ENCODE peak calls at places on chromosomes 6 and 20, in ten cellular contexts. One of them, this sample, is unnamed.

GRCh38 chr6:9621276-9621675 is 793.6 kb downstream of the TFAP2A start:
- DNase-seq in activated naive CD4-positive, alpha-beta T cell treated with anti-CD3 and anti-CD28 coated beads, Interleukin-2, amount 10 ng/mL, durations not matched to agents 7 days and 5 days: no peak
- DNase-seq in activated T-helper 1 cell treated with anti-CD3 and anti-CD28 coated beads, Interleukin-2, amount 50 U/mL, for 16 hours: no peak
- DNase-seq in suprapubic skin: no peak
- DNase-seq in mucosa of gallbladder: no peak
- DNase-seq in HFF-Myc: no peak
- DNase-seq in fibroblast of the aortic adventitia: peak
- DNase-seq in pulmonary artery endothelial cell: no peak
- DNase-seq in esophagus squamous epithelium: no peak
- DNase-seq in SJSA1: no peak
- DNase-seq in this sample: no peak

GRCh38 chr6:90493332-90493731 is 93.5 kb downstream of the MAP3K7 start:
- DNase-seq in activated naive CD4-positive, alpha-beta T cell treated with anti-CD3 and anti-CD28 coated beads, Interleukin-2, amount 10 ng/mL, durations not matched to agents 7 days and 5 days: no peak
- DNase-seq in activated T-helper 1 cell treated with anti-CD3 and anti-CD28 coated beads, Interleukin-2, amount 50 U/mL, for 16 hours: no peak
- DNase-seq in suprapubic skin: no peak
- DNase-seq in mucosa of gallbladder: no peak
- DNase-seq in HFF-Myc: no peak
- DNase-seq in fibroblast of the aortic adventitia: peak
- DNase-seq in pulmonary artery endothelial cell: peak
- DNase-seq in esophagus squamous epithelium: no peak
- DNase-seq in SJSA1: no peak
- DNase-seq in this sample: no peak

GRCh38 chr20:2421247-2421646 is 40.5 kb downstream of the TGM6 start:
- DNase-seq in activated naive CD4-positive, alpha-beta T cell treated with anti-CD3 and anti-CD28 coated beads, Interleukin-2, amount 10 ng/mL, durations not matched to agents 7 days and 5 days: no peak
- DNase-seq in activated T-helper 1 cell treated with anti-CD3 and anti-CD28 coated beads, Interleukin-2, amount 50 U/mL, for 16 hours: no peak
- DNase-seq in suprapubic skin: no peak
- DNase-seq in mucosa of gallbladder: no peak
- DNase-seq in HFF-Myc: no peak
- DNase-seq in fibroblast of the aortic adventitia: peak
- DNase-seq in pulmonary artery endothelial cell: no peak
- DNase-seq in esophagus squamous epithelium: no peak
- DNase-seq in SJSA1: no peak
- DNase-seq in this sample: no peak

GRCh38 chr20:63968136-63968927 is 1.4 kb downstream of the ZNF512B start:
- DNase-seq in activated naive CD4-positive, alpha-beta T cell treated with anti-CD3 and anti-CD28 coated beads, Interleukin-2, amount 10 ng/mL, durations not matched to agents 7 days and 5 days: peak
- DNase-seq in activated T-helper 1 cell treated with anti-CD3 and anti-CD28 coated beads, Interleukin-2, amount 50 U/mL, for 16 hours: no peak
- DNase-seq in suprapubic skin: no peak
- DNase-seq in mucosa of gallbladder: no peak
- DNase-seq in HFF-Myc: no peak
- DNase-seq in fibroblast of the aortic adventitia: no peak
- DNase-seq in pulmonary artery endothelial cell: no peak
- DNase-seq in esophagus squamous epithelium: no peak
- DNase-seq in SJSA1: no peak
- DNase-seq in this sample: no peak

GRCh38 chr6:11072080-11072479 is 21.6 kb upstream of the SMIM13 start:
- DNase-seq in activated naive CD4-positive, alpha-beta T cell treated with anti-CD3 and anti-CD28 coated beads, Interleukin-2, amount 10 ng/mL, durations not matched to agents 7 days and 5 days: no peak
- DNase-seq in activated T-helper 1 cell treated with anti-CD3 and anti-CD28 coated beads, Interleukin-2, amount 50 U/mL, for 16 hours: no peak
- DNase-seq in suprapubic skin: no peak
- DNase-seq in mucosa of gallbladder: no peak
- DNase-seq in HFF-Myc: no peak
- DNase-seq in fibroblast of the aortic adventitia: no peak
- DNase-seq in pulmonary artery endothelial cell: no peak
- DNase-seq in esophagus squamous epithelium: no peak
- DNase-seq in SJSA1: no peak
- DNase-seq in this sample: no peak

GRCh38 chr6:47126647-47127339 is 84.7 kb upstream of the ADGRF1 start:
- DNase-seq in activated naive CD4-positive, alpha-beta T cell treated with anti-CD3 and anti-CD28 coated beads, Interleukin-2, amount 10 ng/mL, durations not matched to agents 7 days and 5 days: no peak
- DNase-seq in activated T-helper 1 cell treated with anti-CD3 and anti-CD28 coated beads, Interleukin-2, amount 50 U/mL, for 16 hours: no peak
- DNase-seq in suprapubic skin: no peak
- DNase-seq in mucosa of gallbladder: peak
- DNase-seq in HFF-Myc: no peak
- DNase-seq in fibroblast of the aortic adventitia: peak
- DNase-seq in pulmonary artery endothelial cell: no peak
- DNase-seq in esophagus squamous epithelium: no peak
- DNase-seq in SJSA1: no peak
- DNase-seq in this sample: peak

GRCh38 chr20:63737940-63738686 is 1.5 kb upstream of the SLC2A4RG start:
- DNase-seq in activated naive CD4-positive, alpha-beta T cell treated with anti-CD3 and anti-CD28 coated beads, Interleukin-2, amount 10 ng/mL, durations not matched to agents 7 days and 5 days: peak
- DNase-seq in activated T-helper 1 cell treated with anti-CD3 and anti-CD28 coated beads, Interleukin-2, amount 50 U/mL, for 16 hours: no peak
- DNase-seq in suprapubic skin: peak
- DNase-seq in mucosa of gallbladder: no peak
- DNase-seq in HFF-Myc: no peak
- DNase-seq in fibroblast of the aortic adventitia: no peak
- DNase-seq in pulmonary artery endothelial cell: no peak
- DNase-seq in esophagus squamous epithelium: no peak
- DNase-seq in SJSA1: no peak
- DNase-seq in this sample: no peak

GRCh38 chr6:45488884-45489283 is 111.2 kb upstream of the SUPT3H start:
- DNase-seq in activated naive CD4-positive, alpha-beta T cell treated with anti-CD3 and anti-CD28 coated beads, Interleukin-2, amount 10 ng/mL, durations not matched to agents 7 days and 5 days: peak
- DNase-seq in activated T-helper 1 cell treated with anti-CD3 and anti-CD28 coated beads, Interleukin-2, amount 50 U/mL, for 16 hours: no peak
- DNase-seq in suprapubic skin: no peak
- DNase-seq in mucosa of gallbladder: no peak
- DNase-seq in HFF-Myc: no peak
- DNase-seq in fibroblast of the aortic adventitia: no peak
- DNase-seq in pulmonary artery endothelial cell: no peak
- DNase-seq in esophagus squamous epithelium: no peak
- DNase-seq in SJSA1: no peak
- DNase-seq in this sample: no peak

GRCh38 chr6:34791842-34792604 is at the start of gene BLTP3A:
- DNase-seq in activated naive CD4-positive, alpha-beta T cell treated with anti-CD3 and anti-CD28 coated beads, Interleukin-2, amount 10 ng/mL, durations not matched to agents 7 days and 5 days: peak
- DNase-seq in activated T-helper 1 cell treated with anti-CD3 and anti-CD28 coated beads, Interleukin-2, amount 50 U/mL, for 16 hours: peak
- DNase-seq in suprapubic skin: peak
- DNase-seq in mucosa of gallbladder: peak
- DNase-seq in HFF-Myc: no peak
- DNase-seq in fibroblast of the aortic adventitia: peak
- DNase-seq in pulmonary artery endothelial cell: no peak
- DNase-seq in esophagus squamous epithelium: peak
- DNase-seq in SJSA1: peak
- DNase-seq in this sample: no peak

GRCh38 chr6:31922942-31923341 is 4.6 kb upstream of the C2 start:
- DNase-seq in activated naive CD4-positive, alpha-beta T cell treated with anti-CD3 and anti-CD28 coated beads, Interleukin-2, amount 10 ng/mL, durations not matched to agents 7 days and 5 days: peak
- DNase-seq in activated T-helper 1 cell treated with anti-CD3 and anti-CD28 coated beads, Interleukin-2, amount 50 U/mL, for 16 hours: no peak
- DNase-seq in suprapubic skin: no peak
- DNase-seq in mucosa of gallbladder: no peak
- DNase-seq in HFF-Myc: no peak
- DNase-seq in fibroblast of the aortic adventitia: peak
- DNase-seq in pulmonary artery endothelial cell: no peak
- DNase-seq in esophagus squamous epithelium: no peak
- DNase-seq in SJSA1: no peak
- DNase-seq in this sample: no peak

GRCh38 chr6:21826031-21826430 is 232.5 kb downstream of the SOX4 start:
- DNase-seq in activated naive CD4-positive, alpha-beta T cell treated with anti-CD3 and anti-CD28 coated beads, Interleukin-2, amount 10 ng/mL, durations not matched to agents 7 days and 5 days: no peak
- DNase-seq in activated T-helper 1 cell treated with anti-CD3 and anti-CD28 coated beads, Interleukin-2, amount 50 U/mL, for 16 hours: no peak
- DNase-seq in suprapubic skin: no peak
- DNase-seq in mucosa of gallbladder: no peak
- DNase-seq in HFF-Myc: no peak
- DNase-seq in fibroblast of the aortic adventitia: no peak
- DNase-seq in pulmonary artery endothelial cell: no peak
- DNase-seq in esophagus squamous epithelium: no peak
- DNase-seq in SJSA1: peak
- DNase-seq in this sample: no peak

GRCh38 chr6:118665011-118665410 is 13.6 kb upstream of the CEP85L start:
- DNase-seq in activated naive CD4-positive, alpha-beta T cell treated with anti-CD3 and anti-CD28 coated beads, Interleukin-2, amount 10 ng/mL, durations not matched to agents 7 days and 5 days: no peak
- DNase-seq in activated T-helper 1 cell treated with anti-CD3 and anti-CD28 coated beads, Interleukin-2, amount 50 U/mL, for 16 hours: no peak
- DNase-seq in suprapubic skin: no peak
- DNase-seq in mucosa of gallbladder: no peak
- DNase-seq in HFF-Myc: no peak
- DNase-seq in fibroblast of the aortic adventitia: no peak
- DNase-seq in pulmonary artery endothelial cell: no peak
- DNase-seq in esophagus squamous epithelium: no peak
- DNase-seq in SJSA1: no peak
- DNase-seq in this sample: no peak

GRCh38 chr6:9732056-9732455 is 682.8 kb downstream of the TFAP2A start:
- DNase-seq in activated naive CD4-positive, alpha-beta T cell treated with anti-CD3 and anti-CD28 coated beads, Interleukin-2, amount 10 ng/mL, durations not matched to agents 7 days and 5 days: no peak
- DNase-seq in activated T-helper 1 cell treated with anti-CD3 and anti-CD28 coated beads, Interleukin-2, amount 50 U/mL, for 16 hours: no peak
- DNase-seq in suprapubic skin: no peak
- DNase-seq in mucosa of gallbladder: no peak
- DNase-seq in HFF-Myc: no peak
- DNase-seq in fibroblast of the aortic adventitia: no peak
- DNase-seq in pulmonary artery endothelial cell: no peak
- DNase-seq in esophagus squamous epithelium: no peak
- DNase-seq in SJSA1: no peak
- DNase-seq in this sample: no peak

GRCh38 chr6:41638002-41638800 is at the start of gene MDFI:
- DNase-seq in activated naive CD4-positive, alpha-beta T cell treated with anti-CD3 and anti-CD28 coated beads, Interleukin-2, amount 10 ng/mL, durations not matched to agents 7 days and 5 days: no peak
- DNase-seq in activated T-helper 1 cell treated with anti-CD3 and anti-CD28 coated beads, Interleukin-2, amount 50 U/mL, for 16 hours: no peak
- DNase-seq in suprapubic skin: no peak
- DNase-seq in mucosa of gallbladder: no peak
- DNase-seq in HFF-Myc: no peak
- DNase-seq in fibroblast of the aortic adventitia: no peak
- DNase-seq in pulmonary artery endothelial cell: no peak
- DNase-seq in esophagus squamous epithelium: no peak
- DNase-seq in SJSA1: no peak
- DNase-seq in this sample: no peak

GRCh38 chr20:41234546-41234945 is 83.0 kb downstream of the ZHX3 start:
- DNase-seq in activated naive CD4-positive, alpha-beta T cell treated with anti-CD3 and anti-CD28 coated beads, Interleukin-2, amount 10 ng/mL, durations not matched to agents 7 days and 5 days: no peak
- DNase-seq in activated T-helper 1 cell treated with anti-CD3 and anti-CD28 coated beads, Interleukin-2, amount 50 U/mL, for 16 hours: no peak
- DNase-seq in suprapubic skin: no peak
- DNase-seq in mucosa of gallbladder: no peak
- DNase-seq in HFF-Myc: no peak
- DNase-seq in fibroblast of the aortic adventitia: no peak
- DNase-seq in pulmonary artery endothelial cell: no peak
- DNase-seq in esophagus squamous epithelium: no peak
- DNase-seq in SJSA1: no peak
- DNase-seq in this sample: no peak

GRCh38 chr20:35981969-35982368 is 13.6 kb downstream of the CNBD2 start:
- DNase-seq in activated naive CD4-positive, alpha-beta T cell treated with anti-CD3 and anti-CD28 coated beads, Interleukin-2, amount 10 ng/mL, durations not matched to agents 7 days and 5 days: no peak
- DNase-seq in activated T-helper 1 cell treated with anti-CD3 and anti-CD28 coated beads, Interleukin-2, amount 50 U/mL, for 16 hours: no peak
- DNase-seq in suprapubic skin: no peak
- DNase-seq in mucosa of gallbladder: no peak
- DNase-seq in HFF-Myc: no peak
- DNase-seq in fibroblast of the aortic adventitia: no peak
- DNase-seq in pulmonary artery endothelial cell: no peak
- DNase-seq in esophagus squamous epithelium: no peak
- DNase-seq in SJSA1: no peak
- DNase-seq in this sample: no peak

GRCh38 chr20:62762376-62762775 is 33.9 kb upstream of the MRGBP start:
- DNase-seq in activated naive CD4-positive, alpha-beta T cell treated with anti-CD3 and anti-CD28 coated beads, Interleukin-2, amount 10 ng/mL, durations not matched to agents 7 days and 5 days: no peak
- DNase-seq in activated T-helper 1 cell treated with anti-CD3 and anti-CD28 coated beads, Interleukin-2, amount 50 U/mL, for 16 hours: no peak
- DNase-seq in suprapubic skin: no peak
- DNase-seq in mucosa of gallbladder: no peak
- DNase-seq in HFF-Myc: no peak
- DNase-seq in fibroblast of the aortic adventitia: no peak
- DNase-seq in pulmonary artery endothelial cell: no peak
- DNase-seq in esophagus squamous epithelium: no peak
- DNase-seq in SJSA1: no peak
- DNase-seq in this sample: no peak

GRCh38 chr6:40719671-40720374 is 132.7 kb upstream of the LRFN2 start:
- DNase-seq in activated naive CD4-positive, alpha-beta T cell treated with anti-CD3 and anti-CD28 coated beads, Interleukin-2, amount 10 ng/mL, durations not matched to agents 7 days and 5 days: no peak
- DNase-seq in activated T-helper 1 cell treated with anti-CD3 and anti-CD28 coated beads, Interleukin-2, amount 50 U/mL, for 16 hours: no peak
- DNase-seq in suprapubic skin: no peak
- DNase-seq in mucosa of gallbladder: no peak
- DNase-seq in HFF-Myc: peak
- DNase-seq in fibroblast of the aortic adventitia: peak
- DNase-seq in pulmonary artery endothelial cell: no peak
- DNase-seq in esophagus squamous epithelium: no peak
- DNase-seq in SJSA1: no peak
- DNase-seq in this sample: no peak

GRCh38 chr6:170289108-170289931 is 1.6 kb downstream of the DLL1 start:
- DNase-seq in activated naive CD4-positive, alpha-beta T cell treated with anti-CD3 and anti-CD28 coated beads, Interleukin-2, amount 10 ng/mL, durations not matched to agents 7 days and 5 days: peak
- DNase-seq in activated T-helper 1 cell treated with anti-CD3 and anti-CD28 coated beads, Interleukin-2, amount 50 U/mL, for 16 hours: no peak
- DNase-seq in suprapubic skin: no peak
- DNase-seq in mucosa of gallbladder: no peak
- DNase-seq in HFF-Myc: no peak
- DNase-seq in fibroblast of the aortic adventitia: no peak
- DNase-seq in pulmonary artery endothelial cell: no peak
- DNase-seq in esophagus squamous epithelium: no peak
- DNase-seq in SJSA1: no peak
- DNase-seq in this sample: no peak

GRCh38 chr6:24569811-24570210 is 75.0 kb downstream of the ALDH5A1 start:
- DNase-seq in activated naive CD4-positive, alpha-beta T cell treated with anti-CD3 and anti-CD28 coated beads, Interleukin-2, amount 10 ng/mL, durations not matched to agents 7 days and 5 days: no peak
- DNase-seq in activated T-helper 1 cell treated with anti-CD3 and anti-CD28 coated beads, Interleukin-2, amount 50 U/mL, for 16 hours: no peak
- DNase-seq in suprapubic skin: no peak
- DNase-seq in mucosa of gallbladder: no peak
- DNase-seq in HFF-Myc: no peak
- DNase-seq in fibroblast of the aortic adventitia: no peak
- DNase-seq in pulmonary artery endothelial cell: no peak
- DNase-seq in esophagus squamous epithelium: no peak
- DNase-seq in SJSA1: no peak
- DNase-seq in this sample: no peak

GRCh38 chr20:32972181-32973076 is 31.8 kb downstream of the SUN5 start:
- DNase-seq in activated naive CD4-positive, alpha-beta T cell treated with anti-CD3 and anti-CD28 coated beads, Interleukin-2, amount 10 ng/mL, durations not matched to agents 7 days and 5 days: peak
- DNase-seq in activated T-helper 1 cell treated with anti-CD3 and anti-CD28 coated beads, Interleukin-2, amount 50 U/mL, for 16 hours: peak
- DNase-seq in suprapubic skin: peak
- DNase-seq in mucosa of gallbladder: peak
- DNase-seq in HFF-Myc: no peak
- DNase-seq in fibroblast of the aortic adventitia: no peak
- DNase-seq in pulmonary artery endothelial cell: no peak
- DNase-seq in esophagus squamous epithelium: peak
- DNase-seq in SJSA1: peak
- DNase-seq in this sample: no peak

GRCh38 chr6:37104935-37105781 is 64.8 kb upstream of the PIM1 start:
- DNase-seq in activated naive CD4-positive, alpha-beta T cell treated with anti-CD3 and anti-CD28 coated beads, Interleukin-2, amount 10 ng/mL, durations not matched to agents 7 days and 5 days: no peak
- DNase-seq in activated T-helper 1 cell treated with anti-CD3 and anti-CD28 coated beads, Interleukin-2, amount 50 U/mL, for 16 hours: no peak
- DNase-seq in suprapubic skin: no peak
- DNase-seq in mucosa of gallbladder: no peak
- DNase-seq in HFF-Myc: no peak
- DNase-seq in fibroblast of the aortic adventitia: no peak
- DNase-seq in pulmonary artery endothelial cell: no peak
- DNase-seq in esophagus squamous epithelium: no peak
- DNase-seq in SJSA1: no peak
- DNase-seq in this sample: no peak

GRCh38 chr6:121965739-121966138 is 433.7 kb upstream of the HSF2 start:
- DNase-seq in activated naive CD4-positive, alpha-beta T cell treated with anti-CD3 and anti-CD28 coated beads, Interleukin-2, amount 10 ng/mL, durations not matched to agents 7 days and 5 days: no peak
- DNase-seq in activated T-helper 1 cell treated with anti-CD3 and anti-CD28 coated beads, Interleukin-2, amount 50 U/mL, for 16 hours: no peak
- DNase-seq in suprapubic skin: no peak
- DNase-seq in mucosa of gallbladder: no peak
- DNase-seq in HFF-Myc: no peak
- DNase-seq in fibroblast of the aortic adventitia: peak
- DNase-seq in pulmonary artery endothelial cell: no peak
- DNase-seq in esophagus squamous epithelium: no peak
- DNase-seq in SJSA1: no peak
- DNase-seq in this sample: no peak

GRCh38 chr20:38057351-38057972 is 23.9 kb downstream of the RPRD1B start:
- DNase-seq in activated naive CD4-positive, alpha-beta T cell treated with anti-CD3 and anti-CD28 coated beads, Interleukin-2, amount 10 ng/mL, durations not matched to agents 7 days and 5 days: peak
- DNase-seq in activated T-helper 1 cell treated with anti-CD3 and anti-CD28 coated beads, Interleukin-2, amount 50 U/mL, for 16 hours: peak
- DNase-seq in suprapubic skin: peak
- DNase-seq in mucosa of gallbladder: peak
- DNase-seq in HFF-Myc: peak
- DNase-seq in fibroblast of the aortic adventitia: peak
- DNase-seq in pulmonary artery endothelial cell: peak
- DNase-seq in esophagus squamous epithelium: no peak
- DNase-seq in SJSA1: peak
- DNase-seq in this sample: peak

GRCh38 chr20:23298155-23298554 is 52.4 kb upstream of the NXT1 start:
- DNase-seq in activated naive CD4-positive, alpha-beta T cell treated with anti-CD3 and anti-CD28 coated beads, Interleukin-2, amount 10 ng/mL, durations not matched to agents 7 days and 5 days: no peak
- DNase-seq in activated T-helper 1 cell treated with anti-CD3 and anti-CD28 coated beads, Interleukin-2, amount 50 U/mL, for 16 hours: no peak
- DNase-seq in suprapubic skin: no peak
- DNase-seq in mucosa of gallbladder: no peak
- DNase-seq in HFF-Myc: no peak
- DNase-seq in fibroblast of the aortic adventitia: no peak
- DNase-seq in pulmonary artery endothelial cell: no peak
- DNase-seq in esophagus squamous epithelium: no peak
- DNase-seq in SJSA1: no peak
- DNase-seq in this sample: no peak

GRCh38 chr20:31675828-31676533 is 38.3 kb downstream of the COX4I2 start:
- DNase-seq in activated naive CD4-positive, alpha-beta T cell treated with anti-CD3 and anti-CD28 coated beads, Interleukin-2, amount 10 ng/mL, durations not matched to agents 7 days and 5 days: peak
- DNase-seq in activated T-helper 1 cell treated with anti-CD3 and anti-CD28 coated beads, Interleukin-2, amount 50 U/mL, for 16 hours: peak
- DNase-seq in suprapubic skin: no peak
- DNase-seq in mucosa of gallbladder: no peak
- DNase-seq in HFF-Myc: no peak
- DNase-seq in fibroblast of the aortic adventitia: peak
- DNase-seq in pulmonary artery endothelial cell: peak
- DNase-seq in esophagus squamous epithelium: no peak
- DNase-seq in SJSA1: no peak
- DNase-seq in this sample: no peak

GRCh38 chr20:31987744-31988143 is 19.8 kb downstream of the XKR7 start:
- DNase-seq in activated naive CD4-positive, alpha-beta T cell treated with anti-CD3 and anti-CD28 coated beads, Interleukin-2, amount 10 ng/mL, durations not matched to agents 7 days and 5 days: no peak
- DNase-seq in activated T-helper 1 cell treated with anti-CD3 and anti-CD28 coated beads, Interleukin-2, amount 50 U/mL, for 16 hours: no peak
- DNase-seq in suprapubic skin: no peak
- DNase-seq in mucosa of gallbladder: no peak
- DNase-seq in HFF-Myc: no peak
- DNase-seq in fibroblast of the aortic adventitia: no peak
- DNase-seq in pulmonary artery endothelial cell: no peak
- DNase-seq in esophagus squamous epithelium: no peak
- DNase-seq in SJSA1: peak
- DNase-seq in this sample: no peak

GRCh38 chr6:91447086-91447485 is 860.2 kb upstream of the MAP3K7 start:
- DNase-seq in activated naive CD4-positive, alpha-beta T cell treated with anti-CD3 and anti-CD28 coated beads, Interleukin-2, amount 10 ng/mL, durations not matched to agents 7 days and 5 days: no peak
- DNase-seq in activated T-helper 1 cell treated with anti-CD3 and anti-CD28 coated beads, Interleukin-2, amount 50 U/mL, for 16 hours: no peak
- DNase-seq in suprapubic skin: no peak
- DNase-seq in mucosa of gallbladder: no peak
- DNase-seq in HFF-Myc: no peak
- DNase-seq in fibroblast of the aortic adventitia: no peak
- DNase-seq in pulmonary artery endothelial cell: no peak
- DNase-seq in esophagus squamous epithelium: no peak
- DNase-seq in SJSA1: no peak
- DNase-seq in this sample: no peak